ENCODE peak calls at places on chromosomes 1 and 21, in nine cellular contexts. X, N, L, S, U, P, G, E and K are unnamed samples.

GRCh38 chr1:233364695-233365539 is 37.4 kb downstream of the MAP3K21 start:
- DNase-seq in X (peak), N (no peak), L (no peak), S (no peak), U (peak), P (no peak), G (peak), E (no peak), K (peak)

GRCh38 chr1:82538876-82539275 is 738.1 kb downstream of the ADGRL2 start:
- DNase-seq in X (no peak), N (no peak), L (no peak), S (no peak), U (peak), P (peak), G (no peak), E (no peak), K (no peak)

GRCh38 chr1:247843411-247843810 is 1.7 kb upstream of the OR11L1 start:
- DNase-seq in X (no peak), N (no peak), L (no peak), S (no peak), U (no peak), P (no peak), G (no peak), E (no peak), K (no peak)

GRCh38 chr1:42429623-42430022 is 26.2 kb downstream of the ZMYND12 start:
- DNase-seq in X (no peak), N (no peak), L (no peak), S (no peak), U (no peak), P (no peak), G (no peak), E (no peak), K (no peak)

GRCh38 chr1:219088778-219089557 is 84.7 kb upstream of the LYPLAL1 start:
- DNase-seq in X (peak), N (peak), L (no peak), S (no peak), U (peak), P (peak), G (no peak), E (peak), K (no peak)

GRCh38 chr1:51644533-51645197 is 27.8 kb downstream of the OSBPL9 start:
- DNase-seq in X (no peak), N (no peak), L (no peak), S (no peak), U (peak), P (peak), G (no peak), E (no peak), K (no peak)

GRCh38 chr1:118335372-118335771 is 150.3 kb upstream of the SPAG17 start:
- DNase-seq in X (peak), N (no peak), L (peak), S (no peak), U (peak), P (peak), G (peak), E (no peak), K (peak)

GRCh38 chr1:10594481-10595050 is 119.8 kb downstream of the PEX14 start:
- DNase-seq in X (peak), N (no peak), L (no peak), S (peak), U (no peak), P (no peak), G (no peak), E (no peak), K (no peak)

GRCh38 chr1:203327684-203328457 is 22.6 kb downstream of the BTG2 start:
- DNase-seq in X (peak), N (no peak), L (peak), S (no peak), U (peak), P (peak), G (no peak), E (no peak), K (peak)

GRCh38 chr21:45982758-45983731 is 1.5 kb downstream of the COL6A1 start:
- DNase-seq in X (no peak), N (no peak), L (no peak), S (peak), U (no peak), P (no peak), G (no peak), E (no peak), K (no peak)

GRCh38 chr1:160121388-160121787 is 5.8 kb downstream of the ATP1A2 start:
- DNase-seq in X (no peak), N (no peak), L (no peak), S (no peak), U (no peak), P (no peak), G (no peak), E (no peak), K (no peak)

GRCh38 chr1:241081473-241081872 is 275.5 kb downstream of the RGS7 start:
- DNase-seq in X (no peak), N (no peak), L (no peak), S (no peak), U (peak), P (peak), G (no peak), E (no peak), K (no peak)

GRCh38 chr1:181079920-181080319 is 8.6 kb upstream of the IER5 start:
- DNase-seq in X (no peak), N (no peak), L (no peak), S (no peak), U (no peak), P (no peak), G (no peak), E (no peak), K (no peak)

GRCh38 chr1:25672763-25673409 is 56.3 kb downstream of the MAN1C1 start:
- DNase-seq in X (no peak), N (no peak), L (no peak), S (no peak), U (no peak), P (no peak), G (no peak), E (no peak), K (no peak)

GRCh38 chr1:41679994-41680393 is 195.5 kb upstream of the EDN2 start:
- DNase-seq in X (no peak), N (no peak), L (no peak), S (no peak), U (no peak), P (no peak), G (no peak), E (no peak), K (no peak)

GRCh38 chr1:15742339-15742801 is at the start of gene TMEM82:
- DNase-seq in X (no peak), N (no peak), L (no peak), S (peak), U (no peak), P (no peak), G (no peak), E (no peak), K (no peak)

GRCh38 chr1:48776400-48777218 is at the start of gene BEND5:
- DNase-seq in X (peak), N (peak), L (peak), S (peak), U (peak), P (no peak), G (no peak), E (no peak), K (no peak)

GRCh38 chr1:6262570-6263420 is 1.9 kb upstream of the GPR153 start:
- DNase-seq in X (no peak), N (no peak), L (no peak), S (no peak), U (no peak), P (no peak), G (no peak), E (no peak), K (no peak)

GRCh38 chr1:91584866-91585265 is 84.2 kb downstream of the CDC7 start:
- DNase-seq in X (no peak), N (no peak), L (no peak), S (no peak), U (no peak), P (no peak), G (no peak), E (no peak), K (no peak)

GRCh38 chr1:34839526-34840305 is 19.8 kb downstream of the SMIM12 start:
- DNase-seq in X (no peak), N (no peak), L (no peak), S (no peak), U (no peak), P (no peak), G (no peak), E (no peak), K (no peak)

GRCh38 chr1:67300561-67300960 is 7.1 kb upstream of the IL12RB2 start:
- DNase-seq in X (no peak), N (no peak), L (no peak), S (no peak), U (peak), P (no peak), G (no peak), E (no peak), K (no peak)

GRCh38 chr1:7117599-7118281 is 332.5 kb downstream of the CAMTA1 start:
- DNase-seq in X (no peak), N (peak), L (no peak), S (peak), U (peak), P (peak), G (no peak), E (no peak), K (no peak)

GRCh38 chr1:172383541-172383940 is 36.9 kb upstream of the C1orf105 start:
- DNase-seq in X (no peak), N (no peak), L (no peak), S (no peak), U (peak), P (peak), G (no peak), E (no peak), K (no peak)

GRCh38 chr1:229170778-229171505 is 100.0 kb upstream of the RAB4A start:
- DNase-seq in X (no peak), N (no peak), L (no peak), S (no peak), U (no peak), P (no peak), G (no peak), E (no peak), K (no peak)

GRCh38 chr1:39539252-39539790 is 37.3 kb downstream of the PABPC4 start:
- DNase-seq in X (peak), N (peak), L (peak), S (peak), U (peak), P (peak), G (peak), E (peak), K (peak)

GRCh38 chr1:75501565-75501964 is 109.3 kb downstream of the SLC44A5 start:
- DNase-seq in X (no peak), N (no peak), L (no peak), S (no peak), U (no peak), P (no peak), G (no peak), E (no peak), K (no peak)

GRCh38 chr1:3772027-3772714 is 378 bp upstream of the SMIM1 start:
- DNase-seq in X (peak), N (peak), L (peak), S (peak), U (peak), P (peak), G (peak), E (peak), K (peak)

GRCh38 chr1:146029097-146029496 is 7.6 kb upstream of the HJV start:
- DNase-seq in X (no peak), N (no peak), L (no peak), S (no peak), U (peak), P (no peak), G (no peak), E (no peak), K (no peak)

GRCh38 chr1:241695454-241696171 is 43.5 kb downstream of the WDR64 start:
- DNase-seq in X (no peak), N (no peak), L (no peak), S (no peak), U (peak), P (no peak), G (no peak), E (no peak), K (no peak)

GRCh38 chr1:183956559-183957188 is 80.9 kb downstream of the COLGALT2 start:
- DNase-seq in X (peak), N (peak), L (peak), S (no peak), U (peak), P (peak), G (peak), E (no peak), K (peak)

GRCh38 chr1:110916669-110917306 is 43.8 kb downstream of the CD53 start:
- DNase-seq in X (peak), N (no peak), L (peak), S (no peak), U (no peak), P (peak), G (peak), E (no peak), K (peak)

GRCh38 chr1:14136881-14137280 is 436.9 kb downstream of the PRDM2 start:
- DNase-seq in X (no peak), N (no peak), L (no peak), S (no peak), U (no peak), P (no peak), G (no peak), E (no peak), K (no peak)

GRCh38 chr1:172476218-172476811 is 32.4 kb upstream of the PIGC start:
- DNase-seq in X (no peak), N (no peak), L (no peak), S (no peak), U (no peak), P (no peak), G (no peak), E (no peak), K (no peak)

GRCh38 chr1:100896481-100896982 is 642 bp downstream of the SLC30A7 start:
- DNase-seq in X (peak), N (no peak), L (peak), S (no peak), U (peak), P (peak), G (peak), E (no peak), K (peak)

GRCh38 chr1:151944859-151945575 is 35.7 kb upstream of the THEM4 start:
- DNase-seq in X (no peak), N (no peak), L (no peak), S (no peak), U (no peak), P (no peak), G (no peak), E (no peak), K (no peak)

DNA sequence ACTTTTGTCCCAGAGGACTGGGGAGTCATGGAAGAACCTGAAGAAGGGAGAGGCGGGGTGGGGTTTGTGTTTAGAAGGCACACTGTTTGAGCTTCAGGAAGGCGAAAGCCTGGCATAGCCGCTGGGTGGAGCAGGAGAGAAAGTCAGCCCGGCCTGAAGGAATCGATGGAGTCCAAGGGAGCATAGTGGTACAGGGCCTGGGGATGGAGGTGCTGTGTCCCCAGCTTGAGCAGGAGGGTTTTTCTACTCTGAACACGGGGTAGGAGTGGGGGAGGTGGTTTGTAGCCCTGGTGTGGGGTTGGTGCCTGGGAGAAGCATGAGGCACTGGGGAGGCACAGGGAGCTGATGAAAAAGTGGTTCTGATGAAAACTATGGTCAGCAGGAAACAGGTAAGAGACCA is 4.7 kb upstream of the CCDC24 start:
- DNase-seq in X (no peak), N (no peak), L (no peak), S (no peak), U (no peak), P (no peak), G (no peak), E (no peak), K (no peak)
- TF ChIP-seq CTCF in X (no peak), N (no peak), L (no peak), S (no peak), U (peak), P (peak), G (no peak), E (no peak), K (no peak)

GRCh38 chr1:158084336-158084735 is 90.9 kb downstream of the KIRREL1 start:
- DNase-seq in X (no peak), N (no peak), L (no peak), S (no peak), U (no peak), P (no peak), G (no peak), E (no peak), K (no peak)
- TF ChIP-seq CTCF in X (no peak), N (no peak), L (no peak), S (no peak), U (no peak), P (no peak), G (no peak), E (no peak), K (no peak)

GRCh38 chr1:99731384-99731783 is 35.1 kb downstream of the FRRS1 start:
- DNase-seq in X (no peak), N (peak), L (no peak), S (no peak), U (peak), P (no peak), G (no peak), E (no peak), K (no peak)

GRCh38 chr1:99735852-99736251 is 30.6 kb downstream of the FRRS1 start:
- DNase-seq in X (no peak), N (no peak), L (no peak), S (no peak), U (no peak), P (no peak), G (no peak), E (no peak), K (no peak)

GRCh38 chr1:99740141-99740540 is 26.3 kb downstream of the FRRS1 start:
- DNase-seq in X (no peak), N (no peak), L (no peak), S (no peak), U (no peak), P (no peak), G (no peak), E (no peak), K (no peak)

GRCh38 chr1:99738858-99739465 is 27.5 kb downstream of the FRRS1 start:
- DNase-seq in X (no peak), N (no peak), L (no peak), S (no peak), U (no peak), P (no peak), G (no peak), E (no peak), K (no peak)

DNA sequence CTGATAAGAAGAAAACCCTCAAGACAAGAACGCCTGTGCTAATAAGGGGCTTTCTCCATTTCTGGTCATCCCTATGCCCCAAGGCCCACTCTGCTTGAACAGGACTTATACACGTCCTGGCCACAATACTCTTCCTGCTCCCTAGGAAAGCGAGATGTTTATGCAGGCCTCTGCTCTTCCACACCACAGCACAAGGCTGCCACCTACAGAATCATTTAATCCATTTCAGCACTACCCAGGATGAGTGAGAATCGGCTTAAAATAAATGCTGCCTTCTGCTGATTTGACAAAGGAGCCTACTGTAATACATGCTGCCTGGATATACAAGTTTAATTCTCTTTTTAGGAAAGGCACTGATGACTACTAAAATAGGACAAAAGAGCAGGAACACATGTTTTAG is 29.4 kb downstream of the FRRS1 start:
- DNase-seq in X (no peak), N (peak), L (no peak), S (peak), U (peak), P (peak), G (peak), E (no peak), K (no peak)
- TF ChIP-seq CTCF in X (no peak), N (peak), L (no peak), S (peak), U (peak), P (peak), G (peak), E (no peak), K (peak)

DNA sequence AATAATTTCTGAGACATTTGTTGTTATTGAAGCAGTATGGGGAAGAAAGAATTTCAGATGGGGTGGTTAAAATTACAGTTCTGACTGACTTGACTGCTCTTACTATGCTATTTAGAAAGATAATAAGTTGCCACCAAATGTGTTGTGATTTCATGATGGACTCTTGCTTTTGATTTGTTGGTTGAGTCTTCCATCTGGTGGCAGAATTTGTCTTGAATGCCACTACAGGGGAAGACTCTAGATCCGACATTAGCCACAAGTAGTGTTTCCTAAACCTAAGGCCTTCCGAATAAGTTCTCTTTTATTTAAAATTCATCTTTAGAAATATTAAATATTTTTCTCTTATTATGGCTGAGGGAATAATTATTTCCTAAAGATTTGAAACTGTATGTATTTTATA is 190.9 kb upstream of the ADGRL4 start:
- DNase-seq in X (no peak), N (no peak), L (no peak), S (no peak), U (peak), P (peak), G (no peak), E (no peak), K (no peak)
- TF ChIP-seq CTCF in X (peak), N (peak), L (peak), S (no peak), U (peak), P (peak), G (peak), E (no peak), K (peak)

DNA sequence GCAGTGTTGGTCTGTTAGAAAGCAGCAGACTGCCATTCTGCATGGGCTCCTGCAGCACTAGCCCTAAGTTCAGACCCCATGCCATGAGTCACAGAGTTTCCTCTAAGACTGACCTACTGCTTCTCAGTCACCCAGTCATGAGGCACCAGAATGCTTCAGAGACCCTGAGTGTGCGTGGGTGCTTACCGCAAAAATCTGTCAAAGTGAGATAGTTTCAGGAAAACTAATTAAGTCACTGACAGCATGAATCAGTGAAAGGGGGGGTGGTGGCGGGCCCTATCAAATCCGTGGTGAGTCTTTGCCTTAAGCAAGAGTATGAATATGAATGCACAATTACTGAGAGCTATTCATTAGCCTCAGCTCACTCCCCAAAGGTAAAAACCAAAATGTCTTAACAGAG is 98.1 kb downstream of the KCTD3 start:
- DNase-seq in X (no peak), N (peak), L (no peak), S (no peak), U (peak), P (peak), G (no peak), E (no peak), K (peak)
- TF ChIP-seq CTCF in X (no peak), N (no peak), L (no peak), S (no peak), U (no peak), P (no peak), G (no peak), E (no peak), K (no peak)

DNA sequence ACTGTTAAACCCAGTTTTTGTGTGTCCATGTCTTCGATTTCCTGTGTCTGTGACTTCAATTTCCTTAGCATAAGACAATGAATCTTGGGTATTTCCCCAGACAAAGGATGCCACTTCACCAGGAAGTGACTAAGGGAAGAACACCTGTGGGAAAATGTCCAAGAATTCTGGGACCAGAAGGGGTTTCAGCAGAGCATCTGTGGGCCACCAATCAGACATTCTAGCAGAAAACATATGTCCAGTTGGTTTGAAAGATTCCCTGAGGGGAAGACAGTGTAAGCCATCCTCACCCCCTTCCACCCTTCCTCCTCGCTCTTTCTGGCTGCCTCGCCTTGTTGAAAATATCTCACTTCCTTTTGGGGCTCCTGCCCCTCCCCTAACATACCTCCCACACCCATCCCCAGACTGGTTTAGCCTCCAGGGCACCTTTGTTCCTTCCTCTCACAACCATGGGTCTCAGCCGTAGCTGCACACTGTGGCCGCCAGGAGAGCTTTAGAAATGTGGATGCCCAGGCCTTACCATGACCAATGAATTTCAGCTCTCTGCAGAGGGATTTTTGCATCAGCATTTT is 25.5 kb upstream of the IFNAR1 start:
- DNase-seq in X (peak), N (no peak), L (peak), S (no peak), U (no peak), P (no peak), G (peak), E (no peak), K (peak)
- TF ChIP-seq CTCF in X (no peak), N (no peak), L (no peak), S (no peak), U (no peak), P (peak), G (peak), E (no peak), K (peak)

GRCh38 chr1:191206808-191207207 is 729.1 kb upstream of the BRINP3 start:
- DNase-seq in X (no peak), N (no peak), L (no peak), S (no peak), U (peak), P (no peak), G (no peak), E (no peak), K (no peak)
- TF ChIP-seq CTCF in X (no peak), N (no peak), L (no peak), S (no peak), U (no peak), P (no peak), G (no peak), E (no peak), K (no peak)

GRCh38 chr1:17075470-17076255 is 21.8 kb upstream of the SDHB start:
- DNase-seq in X (peak), N (no peak), L (peak), S (peak), U (no peak), P (no peak), G (peak), E (no peak), K (peak)
- TF ChIP-seq CTCF in X (peak), N (peak), L (peak), S (peak), U (peak), P (peak), G (peak), E (no peak), K (peak)